ENCODE peak calls at places on chromosome 22, in six cellular contexts. J is AG10803, U is brain microvascular endothelial cell, H is HCEC 1CT, T is T-helper 1 cell, E is HT1080. Z is an unnamed sample.

GRCh38 chr22:49749227-49749626 is 78.4 kb downstream of the BRD1 start:
- DNase-seq in J (no peak), U (no peak), H (no peak), T (no peak), E (no peak), Z (no peak)

GRCh38 chr22:36457688-36458450 is 23.6 kb downstream of the TXN2 start:
- DNase-seq in J (peak), U (no peak), H (no peak), T (no peak), E (no peak), Z (peak)

GRCh38 chr22:19995611-19996339 is 20.8 kb downstream of the ARVCF start:
- DNase-seq in J (peak), U (no peak), H (no peak), T (no peak), E (no peak), Z (peak)

GRCh38 chr22:41603873-41604332 is 14.3 kb upstream of the PMM1 start:
- DNase-seq in J (no peak), U (no peak), H (no peak), T (peak), E (no peak), Z (no peak)

GRCh38 chr22:43235445-43236400 is 48.8 kb upstream of the TTLL12 start:
- DNase-seq in J (no peak), U (no peak), H (no peak), T (no peak), E (no peak), Z (no peak)

GRCh38 chr22:49972163-49973017 is 11.8 kb downstream of the PIM3 start:
- DNase-seq in J (no peak), U (no peak), H (no peak), T (peak), E (no peak), Z (no peak)

GRCh38 chr22:40714514-40714966 is 35.3 kb downstream of the MCHR1 start:
- DNase-seq in J (peak), U (peak), H (no peak), T (no peak), E (peak), Z (peak)

GRCh38 chr22:46849101-46849500 is 86.7 kb downstream of the TBC1D22A start:
- DNase-seq in J (no peak), U (no peak), H (no peak), T (no peak), E (no peak), Z (no peak)

GRCh38 chr22:39574779-39575551 is 4.4 kb downstream of the CACNA1I start:
- DNase-seq in J (peak), U (peak), H (peak), T (no peak), E (peak), Z (peak)

GRCh38 chr22:41513391-41513790 is 30.9 kb downstream of the POLR3H start:
- DNase-seq in J (no peak), U (no peak), H (no peak), T (no peak), E (no peak), Z (no peak)

GRCh38 chr22:30183861-30184278 is 62.7 kb downstream of the LIF start:
- DNase-seq in J (peak), U (peak), H (no peak), T (no peak), E (peak), Z (peak)

GRCh38 chr22:46792061-46792796 is 29.8 kb downstream of the TBC1D22A start:
- DNase-seq in J (no peak), U (no peak), H (no peak), T (no peak), E (no peak), Z (no peak)

GRCh38 chr22:35206889-35207288 is 50.4 kb upstream of the HMGXB4 start:
- DNase-seq in J (no peak), U (no peak), H (no peak), T (no peak), E (no peak), Z (no peak)

GRCh38 chr22:31286360-31287255 is 5.7 kb downstream of the PIK3IP1 start:
- DNase-seq in J (no peak), U (no peak), H (no peak), T (no peak), E (no peak), Z (no peak)

GRCh38 chr22:47125603-47126002 is 363.2 kb downstream of the TBC1D22A start:
- DNase-seq in J (no peak), U (no peak), H (no peak), T (no peak), E (no peak), Z (no peak)

GRCh38 chr22:40432625-40433024 is 62.2 kb downstream of the SGSM3 start:
- DNase-seq in J (no peak), U (no peak), H (no peak), T (no peak), E (no peak), Z (no peak)

GRCh38 chr22:35489225-35489624 is 51.4 kb upstream of the RASD2 start:
- DNase-seq in J (no peak), U (no peak), H (no peak), T (no peak), E (no peak), Z (no peak)

GRCh38 chr22:28951969-28952521 is 68.7 kb downstream of the ZNRF3 start:
- DNase-seq in J (peak), U (peak), H (peak), T (no peak), E (no peak), Z (peak)

GRCh38 chr22:44571566-44572413 is 73.8 kb upstream of the RTL6 start:
- DNase-seq in J (no peak), U (no peak), H (no peak), T (no peak), E (no peak), Z (no peak)

GRCh38 chr22:25739659-25740344 is 2.2 kb upstream of the MYO18B start:
- DNase-seq in J (no peak), U (no peak), H (no peak), T (no peak), E (no peak), Z (no peak)

GRCh38 chr22:44450503-44450902 is 47.5 kb downstream of the RTL6 start:
- DNase-seq in J (no peak), U (no peak), H (no peak), T (no peak), E (no peak), Z (no peak)

GRCh38 chr22:20198527-20199319 is 47.9 kb upstream of the CCDC188 start:
- DNase-seq in J (no peak), U (no peak), H (no peak), T (no peak), E (no peak), Z (no peak)

GRCh38 chr22:36454916-36455570 is 26.4 kb downstream of the TXN2 start:
- DNase-seq in J (peak), U (peak), H (peak), T (peak), E (no peak), Z (peak)

GRCh38 chr22:42939451-42939881 is 75.5 kb downstream of the PACSIN2 start:
- DNase-seq in J (peak), U (no peak), H (no peak), T (no peak), E (peak), Z (no peak)

GRCh38 chr22:47586038-47586437 is 823.6 kb downstream of the TBC1D22A start:
- DNase-seq in J (no peak), U (no peak), H (no peak), T (no peak), E (no peak), Z (peak)

GRCh38 chr22:29715240-29715639 is 4.6 kb upstream of the CABP7 start:
- DNase-seq in J (no peak), U (no peak), H (no peak), T (no peak), E (no peak), Z (no peak)

GRCh38 chr22:19962246-19962908 is 20.8 kb upstream of the TXNRD2 start:
- DNase-seq in J (peak), U (peak), H (peak), T (no peak), E (peak), Z (peak)

GRCh38 chr22:37449281-37449680 is 22.0 kb upstream of the ELFN2 start:
- DNase-seq in J (no peak), U (no peak), H (no peak), T (no peak), E (no peak), Z (no peak)

GRCh38 chr22:43014062-43014875 is 680 bp downstream of the PACSIN2 start:
- DNase-seq in J (no peak), U (no peak), H (peak), T (peak), E (peak), Z (no peak)

GRCh38 chr22:42562684-42563083 is 8.9 kb downstream of the SERHL2 start:
- DNase-seq in J (no peak), U (no peak), H (no peak), T (no peak), E (no peak), Z (no peak)

GRCh38 chr22:23495614-23496444 is 84.3 kb downstream of the IGLL1 start:
- DNase-seq in J (no peak), U (no peak), H (no peak), T (no peak), E (no peak), Z (no peak)

GRCh38 chr22:29810156-29810555 is 27.9 kb downstream of the ASCC2 start:
- DNase-seq in J (no peak), U (no peak), H (no peak), T (no peak), E (no peak), Z (no peak)

GRCh38 chr22:45490836-45491235 is 11.8 kb upstream of the FBLN1 start:
- DNase-seq in J (no peak), U (no peak), H (no peak), T (no peak), E (no peak), Z (no peak)

GRCh38 chr22:45552017-45552411 is 49.3 kb downstream of the FBLN1 start:
- DNase-seq in J (no peak), U (no peak), H (no peak), T (no peak), E (no peak), Z (no peak)

Z was measured in fibroblast of lung.